ENCODE peak calls at places on chromosome 21, in seven cellular contexts. H is stimulated activated CD8-positive, alpha-beta memory T cell treated with anti-CD3 and anti-CD28 coated beads, Interleukin-2, amount 100 ng/mL, for 48 hours; N is heart right ventricle; G is lower leg skin; A is H7; I is NCI-H1694; U is HTR-8/SVneo. Y is an unnamed sample.

GRCh38 chr21:33775100-33775828 is 133.0 kb downstream of the ITSN1 start:
- DNase-seq in H (no peak), N (no peak), G (no peak), A (no peak), I (no peak), U (no peak), Y (no peak)

GRCh38 chr21:23585419-23585818 is 2021.9 kb downstream of the MRPL39 start:
- DNase-seq in H (no peak), N (no peak), G (no peak), A (no peak), I (no peak), U (no peak), Y (no peak)

GRCh38 chr21:36603221-36603620 is 95.7 kb upstream of the SIM2 start:
- DNase-seq in H (no peak), N (no peak), G (no peak), A (no peak), I (no peak), U (no peak), Y (no peak)

GRCh38 chr21:18041012-18041411 is 203.6 kb upstream of the CHODL start:
- DNase-seq in H (no peak), N (no peak), G (no peak), A (peak), I (peak), U (peak), Y (no peak)

GRCh38 chr21:43814215-43815106 is 25.1 kb downstream of the RRP1 start:
- DNase-seq in H (no peak), N (no peak), G (no peak), A (peak), I (no peak), U (no peak), Y (no peak)

GRCh38 chr21:46538851-46539666 is 65.8 kb downstream of the S100B start:
- DNase-seq in H (no peak), N (no peak), G (no peak), A (peak), I (no peak), U (no peak), Y (no peak)

GRCh38 chr21:43467785-43468184 is 40.9 kb upstream of the SIK1 start:
- DNase-seq in H (no peak), N (no peak), G (no peak), A (no peak), I (no peak), U (no peak), Y (no peak)

GRCh38 chr21:26769613-26770188 is 75.5 kb downstream of the ADAMTS1 start:
- DNase-seq in H (no peak), N (no peak), G (no peak), A (peak), I (peak), U (peak), Y (no peak)

GRCh38 chr21:45993210-45994085 is 11.9 kb downstream of the COL6A1 start:
- DNase-seq in H (no peak), N (peak), G (peak), A (no peak), I (no peak), U (no peak), Y (no peak)

GRCh38 chr21:44844256-44844655 is 26.4 kb upstream of the SUMO3 start:
- DNase-seq in H (no peak), N (no peak), G (no peak), A (peak), I (no peak), U (no peak), Y (no peak)

GRCh38 chr21:21463456-21463855 is 465.2 kb downstream of the NCAM2 start:
- DNase-seq in H (no peak), N (no peak), G (no peak), A (no peak), I (no peak), U (no peak), Y (no peak)